ENCODE peak calls at places on chromosomes 16 and 17, in six cellular contexts. L is upper lobe of right lung, E is dorsolateral prefrontal cortex, Q is A549, Y is heart right ventricle, U is AG04450. V is an unnamed sample.

GRCh38 chr17:4751925-4752324 is 12.2 kb upstream of the CXCL16 start:
- DNase-seq in U (no peak), E (no peak), Y (no peak), L (no peak), Q (no peak), V (peak)

GRCh38 chr16:90084215-90084614 is 7.1 kb upstream of the PRDM7 start:
- DNase-seq in Y (no peak), L (no peak), U (no peak), E (no peak), Q (no peak), V (no peak)

GRCh38 chr17:50629902-50630301 is 4.8 kb upstream of the ABCC3 start:
- DNase-seq in U (no peak), Q (no peak), E (no peak), L (no peak), Y (no peak), V (no peak)

GRCh38 chr16:79261461-79261860 is 339.1 kb downstream of the MAF start:
- DNase-seq in L (peak), U (no peak), Q (no peak), Y (peak), E (peak), V (no peak)

GRCh38 chr16:57661510-57661909 is 6.6 kb upstream of the ADGRG3 start:
- DNase-seq in Y (no peak), Q (no peak), E (no peak), U (no peak), L (no peak), V (no peak)

GRCh38 chr17:13597723-13598347 is 3.9 kb downstream of the HS3ST3A1 start:
- DNase-seq in L (no peak), Y (peak), E (no peak), Q (peak), U (no peak), V (peak)

GRCh38 chr17:56653877-56654276 is 60.4 kb downstream of the NOG start:
- DNase-seq in L (no peak), U (no peak), Y (no peak), E (no peak), Q (peak), V (peak)

GRCh38 chr16:12461201-12461600 is 342.5 kb downstream of the CPPED1 start:
- DNase-seq in E (no peak), L (no peak), Q (no peak), U (peak), Y (no peak), V (peak)

GRCh38 chr17:60601443-60602384 is 1.7 kb downstream of the PPM1D start:
- DNase-seq in E (peak), U (peak), Q (peak), Y (peak), L (no peak), V (peak)

GRCh38 chr16:56792960-56793359 is 63.0 kb downstream of the NUP93 start:
- DNase-seq in L (no peak), Y (no peak), Q (no peak), U (no peak), E (no peak), V (no peak)

GRCh38 chr17:80941171-80941570 is 50.5 kb upstream of the CHMP6 start:
- DNase-seq in E (no peak), L (peak), Y (no peak), U (no peak), Q (no peak), V (no peak)

GRCh38 chr17:30812218-30813177 is 12.0 kb downstream of the CRLF3 start:
- DNase-seq in E (no peak), Y (no peak), Q (no peak), U (no peak), L (no peak), V (peak)

GRCh38 chr17:47717261-47717697 is 15.8 kb upstream of the TBX21 start:
- DNase-seq in Y (no peak), L (no peak), Q (no peak), E (no peak), U (no peak), V (no peak)

GRCh38 chr17:28405632-28406477 is at the start of gene SLC46A1:
- DNase-seq in L (peak), Y (peak), Q (peak), U (no peak), E (peak), V (peak)

GRCh38 chr16:86885139-86885538 is 306.8 kb downstream of the FOXL1 start:
- DNase-seq in Q (no peak), Y (no peak), U (no peak), E (no peak), L (peak), V (no peak)

GRCh38 chr17:17569691-17570090 is 21.8 kb downstream of the PEMT start:
- DNase-seq in L (no peak), Q (no peak), Y (peak), U (no peak), E (no peak), V (no peak)

GRCh38 chr17:36209575-36209974 is 1.3 kb upstream of the CCL4L2 start:
- DNase-seq in Y (no peak), U (no peak), L (no peak), E (no peak), Q (no peak), V (no peak)

GRCh38 chr16:4407543-4408322 is 8.7 kb downstream of the CORO7 start:
- DNase-seq in Q (no peak), L (no peak), E (no peak), Y (no peak), U (peak), V (peak)

GRCh38 chr16:8756755-8757154 is 40.7 kb downstream of the TMEM186 start:
- DNase-seq in Y (no peak), U (no peak), E (no peak), Q (no peak), L (no peak), V (no peak)

GRCh38 chr16:57009641-57010170 is 20.3 kb downstream of the NLRC5 start:
- DNase-seq in E (no peak), L (no peak), Q (no peak), Y (no peak), U (no peak), V (no peak)

DNA sequence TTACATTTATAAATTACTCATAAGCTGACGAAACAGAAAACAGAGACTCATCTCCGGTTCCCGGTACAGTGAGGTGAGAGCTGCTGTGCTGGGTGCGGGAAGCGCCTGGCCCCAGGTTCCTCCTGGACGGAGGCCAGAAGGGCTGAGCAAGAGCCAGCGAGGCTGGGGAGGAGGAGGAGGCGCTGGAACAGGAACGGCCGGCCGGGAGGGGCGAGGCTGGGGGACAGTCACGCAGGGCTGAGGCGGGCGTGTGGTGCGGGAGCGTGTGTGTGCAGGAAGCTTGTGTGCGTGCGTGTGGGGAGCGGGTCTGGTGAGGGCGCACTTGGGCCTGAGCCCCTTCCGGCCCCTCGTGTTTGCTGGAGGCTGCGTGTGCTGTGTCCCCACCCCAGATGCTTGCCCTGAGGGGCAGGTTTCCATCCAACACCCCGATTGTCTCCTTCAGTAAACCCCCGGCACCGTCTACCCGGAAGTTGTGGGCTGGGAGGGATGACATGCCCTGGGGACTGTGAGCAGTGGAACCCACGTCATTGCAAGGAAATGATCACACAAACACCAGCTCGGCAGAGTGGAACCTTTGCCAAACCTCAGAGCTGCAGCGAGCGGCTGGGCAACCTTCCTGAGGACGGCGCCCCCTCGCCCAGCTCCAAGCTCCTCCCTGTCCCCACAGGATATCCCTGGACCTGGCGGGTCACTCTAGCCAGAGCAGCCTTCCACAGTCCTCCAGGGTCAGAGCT is 19.4 kb downstream of the CD7 start:
- DNase-seq in Y (peak), Q (peak), E (peak), L (peak), U (peak), V (peak)
- H3K4me3 ChIP-seq in Y (peak), Q (peak), E (peak), L (peak), U (peak), V (peak)

DNA sequence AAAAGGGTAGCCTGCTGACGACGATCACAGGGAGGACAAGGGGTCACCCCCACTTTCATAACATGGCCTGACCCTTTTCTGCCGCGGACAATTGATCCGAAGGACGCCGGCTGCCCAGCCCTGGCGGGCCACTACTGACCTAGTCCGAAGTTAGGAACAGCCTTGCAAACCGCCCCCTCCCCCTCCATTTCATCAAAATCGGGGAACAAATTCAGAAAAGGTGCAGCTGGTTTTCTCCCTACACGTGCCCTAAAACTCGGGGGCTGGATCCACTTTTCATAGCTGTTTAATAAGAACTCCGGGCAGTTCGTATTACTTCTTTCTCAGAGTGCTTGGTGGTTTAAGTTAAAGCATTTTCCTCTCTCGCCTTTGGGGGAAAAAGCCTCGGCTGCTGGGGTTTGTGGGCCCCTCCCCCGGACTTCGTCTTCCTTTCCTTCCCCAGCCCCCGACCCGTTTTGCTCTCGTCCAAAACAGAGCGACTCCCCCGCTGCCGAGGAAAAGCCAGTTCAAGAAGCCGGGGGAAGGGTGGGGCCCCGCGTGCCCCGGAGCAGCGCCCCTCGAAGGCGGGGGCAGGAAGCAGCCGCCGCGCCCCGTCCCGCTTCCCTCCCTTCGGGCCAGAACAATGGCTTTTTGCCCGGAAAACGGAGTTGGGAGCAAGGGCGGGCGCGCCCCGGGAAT is 643 bp upstream of the CBX2 start:
- DNase-seq in Y (peak), Q (peak), L (peak), E (no peak), U (no peak), V (peak)
- TF ChIP-seq CTCF in Y (peak), Q (peak), L (peak), E (peak), U (peak), V (peak)

DNA sequence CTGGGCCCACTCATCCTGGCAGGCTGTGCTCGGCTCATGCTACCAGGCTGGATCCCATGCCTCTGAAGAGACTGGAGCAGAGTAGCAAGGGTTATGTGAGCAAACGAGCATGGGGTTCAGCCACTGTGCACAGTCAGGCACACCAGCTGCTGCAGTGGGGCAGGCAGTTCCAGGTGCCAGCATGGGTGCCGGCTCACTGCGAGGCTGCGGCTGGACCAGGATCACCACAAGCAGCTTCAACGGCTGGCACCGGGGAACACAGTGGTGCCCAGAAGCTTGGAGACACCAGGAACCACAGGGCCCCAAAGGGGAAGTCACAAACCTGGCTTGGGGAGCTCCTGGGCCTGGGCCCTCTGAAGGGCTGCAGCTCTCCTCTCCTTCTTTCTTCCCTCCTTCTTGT is 45.8 kb upstream of the CLEC19A start:
- DNase-seq in U (no peak), E (no peak), L (no peak), Y (no peak), Q (no peak), V (no peak)
- H3K4me3 ChIP-seq in U (no peak), E (no peak), L (no peak), Y (no peak), Q (no peak), V (no peak)

DNA sequence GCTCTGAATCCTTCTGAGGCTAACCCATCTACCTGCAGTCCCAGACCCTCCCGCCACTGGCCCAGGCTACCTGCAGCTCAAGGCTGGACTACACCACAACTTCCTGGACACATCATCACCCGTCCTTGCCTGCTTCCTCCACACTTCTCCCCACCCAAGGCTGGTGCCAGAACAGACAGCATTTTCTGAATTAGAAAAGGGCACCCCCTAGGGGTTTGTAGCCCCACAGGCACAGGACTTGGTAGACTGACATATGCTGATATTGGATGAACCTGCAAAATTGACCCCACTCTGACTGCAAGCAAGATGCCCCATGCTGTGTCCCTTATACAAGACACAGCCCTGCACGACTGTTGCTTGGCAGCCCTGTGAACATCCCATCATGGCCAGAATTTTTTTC is 271.5 kb upstream of the C16orf82 start:
- DNase-seq in L (no peak), Y (no peak), U (no peak), E (no peak), Q (no peak), V (no peak)
- TF ChIP-seq CTCF in L (peak), Y (peak), U (peak), E (peak), Q (no peak), V (no peak)

DNA sequence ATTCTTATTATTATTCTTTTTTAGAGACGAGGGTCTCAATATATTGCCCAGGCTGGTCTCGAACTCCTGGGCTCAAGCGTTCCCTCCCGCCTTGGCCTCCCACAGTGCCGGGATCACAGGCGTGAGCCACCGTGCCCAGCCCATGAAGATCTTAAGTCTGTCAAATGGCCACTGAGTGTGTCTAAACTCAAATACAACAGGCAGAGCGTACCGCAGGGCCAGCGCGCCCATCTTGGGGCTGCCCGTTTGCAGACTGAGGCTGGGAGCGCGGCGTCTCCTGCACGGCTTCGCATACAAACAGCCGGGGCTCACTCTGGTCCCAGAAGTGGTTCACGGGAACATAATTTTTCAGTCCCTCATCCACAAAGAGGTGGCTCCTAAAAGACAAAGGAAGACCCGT is 30.3 kb downstream of the TMEM204 start:
- DNase-seq in Y (no peak), E (no peak), Q (no peak), L (no peak), U (no peak), V (no peak)
- H3K4me3 ChIP-seq in Y (no peak), E (no peak), Q (no peak), L (no peak), U (no peak), V (no peak)

GRCh38 chr16:794853-795466 is 5.6 kb downstream of the GNG13 start:
- DNase-seq in Y (no peak), L (no peak), Q (no peak), U (no peak), E (no peak), V (no peak)
- TF ChIP-seq CTCF in Y (no peak), L (no peak), Q (no peak), U (no peak), E (no peak), V (no peak)

GRCh38 chr16:1773703-1774455 is 945 bp upstream of the MRPS34 start:
- DNase-seq in Y (no peak), Q (no peak), E (no peak), U (no peak), L (no peak), V (no peak)

GRCh38 chr16:1772908-1773702 is at the start of gene MRPS34:
- DNase-seq in E (peak), Y (peak), L (peak), Q (peak), U (peak), V (peak)

GRCh38 chr16:1775846-1776671 is 3.1 kb upstream of the MRPS34 start:
- DNase-seq in Y (no peak), Q (no peak), E (no peak), U (no peak), L (no peak), V (no peak)

GRCh38 chr16:1775006-1775845 is 2.3 kb upstream of the MRPS34 start:
- DNase-seq in E (no peak), Q (no peak), Y (no peak), U (no peak), L (no peak), V (no peak)

DNA sequence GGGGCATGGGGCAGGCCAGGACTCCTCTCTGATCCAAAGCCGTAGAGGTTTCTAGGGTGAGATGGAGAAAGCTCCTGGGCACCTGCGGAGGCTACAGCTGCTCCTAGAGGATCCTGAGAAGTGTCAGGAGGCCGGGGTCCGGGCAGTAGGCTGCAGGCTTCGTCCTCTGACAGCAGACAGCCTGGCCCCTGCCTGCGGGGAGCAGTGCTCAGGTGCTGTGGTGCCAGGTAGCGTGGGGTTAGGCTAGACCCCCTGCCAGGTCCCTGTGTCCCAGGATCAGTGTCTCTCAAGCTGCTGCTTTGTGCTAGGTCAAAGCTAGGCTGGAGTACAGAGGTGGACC is 1.5 kb upstream of the MRPS34 start:
- DNase-seq in Q (no peak), E (no peak), Y (no peak), L (no peak), U (no peak), V (no peak)
- H3K4me3 ChIP-seq in Q (peak), E (peak), Y (peak), L (peak), U (peak), V (peak)

GRCh38 chr17:1931759-1932579 is 93.2 kb downstream of the RTN4RL1 start:
- DNase-seq in Y (peak), E (peak), U (no peak), L (no peak), Q (no peak), V (no peak)
- TF ChIP-seq CTCF in Y (no peak), E (no peak), U (no peak), L (no peak), Q (no peak), V (no peak)

GRCh38 chr17:45225051-45225700 is 3.5 kb downstream of the FMNL1 start:
- DNase-seq in L (no peak), Y (no peak), Q (no peak), U (no peak), E (no peak), V (no peak)
- H3K4me3 ChIP-seq in L (peak), Y (peak), Q (no peak), U (no peak), E (peak), V (no peak)